ENCODE peak calls at places on chromosomes 1 and 21, in nine cellular contexts. N, X, H, R, V, S, Y, M and Q are unnamed samples.

GRCh38 chr1:51850420-51851297 is 27.9 kb downstream of the NRDC start:
- DNase-seq in V (no peak), X (no peak), S (peak), M (peak), H (no peak), Y (peak), R (no peak), N (no peak), Q (peak)

GRCh38 chr1:107365874-107366273 is 225.0 kb downstream of the NTNG1 start:
- DNase-seq in S (peak), Y (no peak), H (no peak), V (no peak), M (no peak), R (no peak), X (no peak), N (no peak), Q (no peak)

GRCh38 chr1:153652795-153653507 is 5.6 kb upstream of the SNAPIN start:
- DNase-seq in S (no peak), R (no peak), M (no peak), V (no peak), N (no peak), Y (no peak), X (no peak), H (no peak), Q (no peak)

GRCh38 chr1:32619701-32620485 is 30.5 kb downstream of the ZBTB8OS start:
- DNase-seq in M (no peak), V (no peak), S (no peak), Y (no peak), H (no peak), R (no peak), X (no peak), N (no peak), Q (no peak)

GRCh38 chr1:234611799-234612351 is 1.9 kb upstream of the IRF2BP2 start:
- DNase-seq in Y (peak), V (no peak), M (peak), X (no peak), N (no peak), S (no peak), R (peak), H (peak), Q (peak)

GRCh38 chr21:23016617-23017016 is 2018.4 kb downstream of the NCAM2 start:
- DNase-seq in H (no peak), X (peak), N (peak), M (no peak), Y (no peak), S (peak), V (no peak), R (no peak), Q (no peak)

GRCh38 chr1:202007703-202008489 is 2.5 kb upstream of the ELF3 start:
- DNase-seq in X (peak), H (peak), S (no peak), N (peak), Y (no peak), V (no peak), R (peak), M (no peak), Q (no peak)

GRCh38 chr1:229280921-229281320 is 10.0 kb downstream of the RAB4A start:
- DNase-seq in R (no peak), S (no peak), Y (no peak), X (no peak), N (no peak), V (no peak), H (no peak), M (no peak), Q (no peak)

GRCh38 chr1:31700468-31701136 is 3.2 kb downstream of the COL16A1 start:
- DNase-seq in Y (no peak), V (no peak), N (no peak), S (no peak), R (no peak), X (no peak), H (no peak), M (no peak), Q (no peak)

GRCh38 chr21:41750051-41750450 is 16.8 kb downstream of the RIPK4 start:
- DNase-seq in N (no peak), H (no peak), Y (no peak), R (no peak), V (no peak), X (no peak), M (no peak), S (no peak), Q (no peak)

GRCh38 chr1:227343727-227344551 is 25.6 kb upstream of the CDC42BPA start:
- DNase-seq in N (no peak), S (no peak), V (no peak), H (no peak), Y (no peak), M (no peak), X (peak), R (no peak), Q (no peak)

GRCh38 chr1:77438239-77438913 is 156.6 kb downstream of the AK5 start:
- DNase-seq in M (no peak), N (no peak), R (no peak), V (no peak), H (no peak), X (no peak), S (no peak), Y (no peak), Q (no peak)

GRCh38 chr1:91725961-91726704 is 159.8 kb downstream of the TGFBR3 start:
- DNase-seq in M (no peak), N (no peak), X (no peak), R (no peak), H (no peak), S (no peak), V (no peak), Y (no peak), Q (no peak)

GRCh38 chr1:147641695-147642592 is 28.4 kb downstream of the ACP6 start:
- DNase-seq in S (peak), M (no peak), R (no peak), X (peak), V (peak), N (peak), H (peak), Y (no peak), Q (peak)

GRCh38 chr1:94667716-94668282 is 126.2 kb upstream of the F3 start:
- DNase-seq in X (no peak), R (no peak), M (no peak), V (no peak), Y (no peak), S (no peak), N (no peak), H (no peak), Q (no peak)

GRCh38 chr1:6695861-6696260 is 5.8 kb downstream of the DNAJC11 start:
- DNase-seq in N (no peak), V (no peak), R (no peak), X (no peak), H (no peak), S (no peak), Y (no peak), M (no peak), Q (no peak)

GRCh38 chr1:245396615-245397014 is 241.8 kb downstream of the KIF26B start:
- DNase-seq in X (no peak), N (no peak), H (no peak), S (no peak), M (no peak), Y (no peak), V (no peak), R (no peak), Q (no peak)

GRCh38 chr21:46095106-46095719 is 2.7 kb upstream of the COL6A2 start:
- DNase-seq in Y (no peak), M (peak), N (no peak), S (no peak), V (no peak), R (no peak), H (peak), X (no peak), Q (no peak)

GRCh38 chr21:43331962-43332458 is 94.9 kb downstream of the SIK1 start:
- DNase-seq in H (no peak), V (no peak), S (no peak), X (no peak), M (peak), N (no peak), R (no peak), Y (no peak), Q (peak)

GRCh38 chr1:25562101-25562927 is 18.9 kb downstream of the LDLRAP1 start:
- DNase-seq in V (no peak), H (no peak), N (no peak), M (no peak), X (no peak), Y (no peak), S (no peak), R (peak), Q (no peak)

GRCh38 chr1:22808186-22808845 is 97.7 kb downstream of the EPHB2 start:
- DNase-seq in N (no peak), H (no peak), Y (no peak), V (no peak), X (no peak), S (no peak), R (no peak), M (no peak), Q (no peak)